ENCODE peak calls at places on chromosome 13, in five cellular contexts. B, X, U, N and P are unnamed samples.

GRCh38 chr13:45167611-45168554 is 33.0 kb downstream of the KCTD4 start:
- DNase-seq in U (no peak), B (peak), X (no peak), N (peak), P (no peak)

GRCh38 chr13:45511310-45512147 is 46.8 kb downstream of the COG3 start:
- DNase-seq in U (no peak), X (no peak), N (peak), B (no peak), P (peak)

GRCh38 chr13:22765566-22765965 is 415.2 kb upstream of the SGCG start:
- DNase-seq in U (no peak), N (no peak), X (no peak), B (no peak), P (no peak)

GRCh38 chr13:49976314-49977258 is 20.3 kb upstream of the TRIM13 start:
- DNase-seq in U (peak), B (peak), N (peak), X (no peak), P (peak)

GRCh38 chr13:24742294-24742693 is 21.7 kb upstream of the RNF17 start:
- DNase-seq in B (no peak), U (no peak), X (no peak), N (no peak), P (no peak)

GRCh38 chr13:110391273-110391672 is 84.2 kb downstream of the COL4A2 start:
- DNase-seq in U (no peak), B (no peak), X (no peak), N (no peak), P (no peak)

GRCh38 chr13:94112227-94112626 is 367.3 kb downstream of the DCT start:
- DNase-seq in B (peak), N (peak), X (peak), U (no peak), P (no peak)

GRCh38 chr13:98741741-98742435 is 10.6 kb downstream of the SLC15A1 start:
- DNase-seq in X (no peak), N (no peak), U (no peak), B (no peak), P (no peak)

GRCh38 chr13:114134944-114135610 is 2.7 kb upstream of the RASA3 start:
- DNase-seq in B (no peak), U (peak), X (no peak), N (no peak), P (no peak)

GRCh38 chr13:80086304-80086721 is 254.6 kb downstream of the SPRY2 start:
- DNase-seq in N (peak), X (no peak), B (no peak), U (no peak), P (no peak)

GRCh38 chr13:87042946-87043345 is 628.2 kb upstream of the SLITRK5 start:
- DNase-seq in N (no peak), X (no peak), B (no peak), U (no peak), P (no peak)

GRCh38 chr13:41605319-41606285 is 148.3 kb downstream of the RGCC start:
- DNase-seq in N (no peak), X (no peak), U (no peak), B (no peak), P (no peak)
- TF ChIP-seq CTCF in N (no peak), X (no peak), U (no peak), B (no peak), P (no peak)

GRCh38 chr13:67134322-67135129 is 95.6 kb downstream of the PCDH9 start:
- DNase-seq in U (no peak), N (no peak), B (no peak), X (no peak), P (no peak)
- H3K4me3 ChIP-seq in U (no peak), N (peak), B (no peak), X (peak), P (no peak)

GRCh38 chr13:27783111-27783510 is 9.2 kb upstream of the GSX1 start:
- DNase-seq in B (no peak), U (no peak), N (peak), X (no peak), P (peak)
- TF ChIP-seq CTCF in B (no peak), U (no peak), N (no peak), X (peak), P (peak)

GRCh38 chr13:44011036-44011435 is 131.3 kb downstream of the LACC1 start:
- DNase-seq in B (no peak), N (no peak), U (no peak), X (no peak), P (no peak)

GRCh38 chr13:44015133-44015532 is 135.4 kb downstream of the LACC1 start:
- DNase-seq in N (no peak), U (no peak), B (no peak), X (no peak), P (no peak)

GRCh38 chr13:44013666-44014291 is 134.1 kb downstream of the LACC1 start:
- DNase-seq in B (no peak), N (no peak), U (no peak), X (peak), P (no peak)

GRCh38 chr13:44014501-44014900 is 134.8 kb downstream of the LACC1 start:
- DNase-seq in U (no peak), B (no peak), X (no peak), N (no peak), P (no peak)

DNA sequence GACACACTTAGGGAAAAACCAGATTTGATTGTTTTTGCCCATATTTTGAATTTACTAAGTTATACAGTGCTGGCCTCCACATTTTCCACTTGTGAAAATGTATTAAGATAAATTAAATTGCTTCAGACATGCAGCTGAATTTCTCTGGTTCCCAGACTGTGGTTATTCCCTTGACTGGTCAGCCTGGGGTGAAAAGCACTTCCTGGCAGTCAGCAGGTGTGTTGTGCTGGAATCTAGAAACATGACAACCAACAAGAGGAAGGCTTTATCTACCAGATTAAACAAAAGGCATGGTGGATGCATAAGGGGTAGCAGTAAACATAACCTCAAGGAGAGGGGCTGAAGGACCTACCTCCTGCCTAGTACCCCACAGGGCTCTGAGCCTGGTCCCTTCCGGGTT is 133.2 kb downstream of the LACC1 start:
- DNase-seq in X (no peak), U (no peak), N (no peak), B (no peak), P (no peak)
- H3K4me3 ChIP-seq in X (no peak), U (no peak), N (no peak), B (no peak), P (no peak)